ENCODE peak calls at places on chromosomes 11 and 22, in six cellular contexts. One of them, this sample, is unnamed.
A peak's percentile ranks its signal among the peaks of the same experiment; 100 is the strongest.

GRCh38 chr11:121611242-121611641 is 158.5 kb upstream of the SORL1-AS1 start:
- DNase-seq in endothelial cell: no peak
- DNase-seq in GM10248: no peak
- DNase-seq in CD8-positive, alpha-beta T cell: no peak
- DNase-seq in dorsolateral prefrontal cortex: no peak
- DNase-seq in transverse colon: no peak
- DNase-seq in this sample: no peak

GRCh38 chr11:126137146-126137545 is 74.3 kb downstream of the RPUSD4 start:
- DNase-seq in endothelial cell: no peak
- DNase-seq in GM10248: no peak
- DNase-seq in CD8-positive, alpha-beta T cell: no peak
- DNase-seq in dorsolateral prefrontal cortex: no peak
- DNase-seq in transverse colon: no peak
- DNase-seq in this sample: no peak

GRCh38 chr11:74559110-74559933 is 33.1 kb upstream of the POLD3 start:
- DNase-seq in endothelial cell: peak; percentile 16
- DNase-seq in GM10248: no peak
- DNase-seq in CD8-positive, alpha-beta T cell: no peak
- DNase-seq in dorsolateral prefrontal cortex: no peak
- DNase-seq in transverse colon: no peak
- DNase-seq in this sample: no peak

GRCh38 chr11:27795955-27796861 is 96.0 kb upstream of the BDNF start:
- DNase-seq in endothelial cell: no peak
- DNase-seq in GM10248: no peak
- DNase-seq in CD8-positive, alpha-beta T cell: no peak
- DNase-seq in dorsolateral prefrontal cortex: no peak
- DNase-seq in transverse colon: peak; percentile 82
- DNase-seq in this sample: no peak

GRCh38 chr11:125624756-125625213 is at the start of gene CHEK1:
- DNase-seq in endothelial cell: no peak
- DNase-seq in GM10248: no peak
- DNase-seq in CD8-positive, alpha-beta T cell: no peak
- DNase-seq in dorsolateral prefrontal cortex: no peak
- DNase-seq in transverse colon: peak; percentile 10
- DNase-seq in this sample: no peak

GRCh38 chr11:67054851-67055523 is 1.7 kb upstream of the RHOD start:
- DNase-seq in endothelial cell: no peak
- DNase-seq in GM10248: no peak
- DNase-seq in CD8-positive, alpha-beta T cell: no peak
- DNase-seq in dorsolateral prefrontal cortex: no peak
- DNase-seq in transverse colon: peak; percentile 78
- DNase-seq in this sample: peak; percentile 67

GRCh38 chr11:3202305-3202704 is 16.3 kb downstream of the MRGPRG start:
- DNase-seq in endothelial cell: no peak
- DNase-seq in GM10248: no peak
- DNase-seq in CD8-positive, alpha-beta T cell: no peak
- DNase-seq in dorsolateral prefrontal cortex: peak; percentile 7
- DNase-seq in transverse colon: peak; percentile 5
- DNase-seq in this sample: no peak

GRCh38 chr11:78078218-78079167 is 1.2 kb downstream of the NDUFC2 start:
- DNase-seq in endothelial cell: no peak
- DNase-seq in GM10248: no peak
- DNase-seq in CD8-positive, alpha-beta T cell: no peak
- DNase-seq in dorsolateral prefrontal cortex: no peak
- DNase-seq in transverse colon: no peak
- DNase-seq in this sample: no peak

GRCh38 chr11:118607401-118608267 is at the start of gene PHLDB1:
- DNase-seq in endothelial cell: peak; percentile 62
- DNase-seq in GM10248: peak; percentile 58
- DNase-seq in CD8-positive, alpha-beta T cell: peak; percentile 49
- DNase-seq in dorsolateral prefrontal cortex: peak; percentile 75
- DNase-seq in transverse colon: peak; percentile 58
- DNase-seq in this sample: no peak

GRCh38 chr11:119181677-119182412 is 3.4 kb upstream of the NHERF4 start:
- DNase-seq in endothelial cell: no peak
- DNase-seq in GM10248: no peak
- DNase-seq in CD8-positive, alpha-beta T cell: no peak
- DNase-seq in dorsolateral prefrontal cortex: no peak
- DNase-seq in transverse colon: no peak
- DNase-seq in this sample: no peak

GRCh38 chr11:88292156-88292844 is 45.2 kb downstream of the CTSC start:
- DNase-seq in endothelial cell: no peak
- DNase-seq in GM10248: no peak
- DNase-seq in CD8-positive, alpha-beta T cell: no peak
- DNase-seq in dorsolateral prefrontal cortex: no peak
- DNase-seq in transverse colon: peak; percentile 58
- DNase-seq in this sample: no peak

GRCh38 chr22:18152519-18152918 is 2.5 kb downstream of the USP18 start:
- DNase-seq in endothelial cell: no peak
- DNase-seq in GM10248: peak; percentile 82
- DNase-seq in CD8-positive, alpha-beta T cell: peak; percentile 33
- DNase-seq in dorsolateral prefrontal cortex: no peak
- DNase-seq in transverse colon: no peak
- DNase-seq in this sample: no peak

GRCh38 chr11:118052581-118053206 is 24.2 kb upstream of the TMPRSS4 start:
- DNase-seq in endothelial cell: no peak
- DNase-seq in GM10248: no peak
- DNase-seq in CD8-positive, alpha-beta T cell: no peak
- DNase-seq in dorsolateral prefrontal cortex: no peak
- DNase-seq in transverse colon: peak; percentile 7
- DNase-seq in this sample: no peak

GRCh38 chr11:128573674-128574073 is 13.7 kb downstream of the ETS1 start:
- DNase-seq in endothelial cell: no peak
- DNase-seq in GM10248: no peak
- DNase-seq in CD8-positive, alpha-beta T cell: no peak
- DNase-seq in dorsolateral prefrontal cortex: no peak
- DNase-seq in transverse colon: no peak
- DNase-seq in this sample: no peak

GRCh38 chr11:81005595-81005994 is 1564.8 kb upstream of the TENM4 start:
- DNase-seq in endothelial cell: no peak
- DNase-seq in GM10248: no peak
- DNase-seq in CD8-positive, alpha-beta T cell: no peak
- DNase-seq in dorsolateral prefrontal cortex: no peak
- DNase-seq in transverse colon: no peak
- DNase-seq in this sample: no peak

GRCh38 chr11:68867067-68867466 is 25.4 kb upstream of the CPT1A start:
- DNase-seq in endothelial cell: no peak
- DNase-seq in GM10248: no peak
- DNase-seq in CD8-positive, alpha-beta T cell: no peak
- DNase-seq in dorsolateral prefrontal cortex: no peak
- DNase-seq in transverse colon: no peak
- DNase-seq in this sample: no peak

GRCh38 chr11:18243783-18244362 is 4.6 kb downstream of the SAA2 start:
- DNase-seq in endothelial cell: peak; percentile 66
- DNase-seq in GM10248: peak; percentile 54
- DNase-seq in CD8-positive, alpha-beta T cell: peak; percentile 53
- DNase-seq in dorsolateral prefrontal cortex: no peak
- DNase-seq in transverse colon: peak; percentile 70
- DNase-seq in this sample: no peak

GRCh38 chr22:40603088-40603605 is 33.4 kb downstream of the MRTFA start:
- DNase-seq in endothelial cell: no peak
- DNase-seq in GM10248: no peak
- DNase-seq in CD8-positive, alpha-beta T cell: no peak
- DNase-seq in dorsolateral prefrontal cortex: no peak
- DNase-seq in transverse colon: no peak
- DNase-seq in this sample: no peak

GRCh38 chr11:613369-613968 is 2.3 kb downstream of the IRF7 start:
- DNase-seq in endothelial cell: no peak
- DNase-seq in GM10248: peak; percentile 67
- DNase-seq in CD8-positive, alpha-beta T cell: peak; percentile 77
- DNase-seq in dorsolateral prefrontal cortex: no peak
- DNase-seq in transverse colon: peak; percentile 92
- DNase-seq in this sample: peak; percentile 32

GRCh38 chr11:88552377-88553029 is 215.0 kb upstream of the CTSC start:
- DNase-seq in endothelial cell: peak; percentile 64
- DNase-seq in GM10248: peak; percentile 38
- DNase-seq in CD8-positive, alpha-beta T cell: peak; percentile 43
- DNase-seq in dorsolateral prefrontal cortex: no peak
- DNase-seq in transverse colon: peak; percentile 42
- DNase-seq in this sample: no peak

GRCh38 chr11:8035225-8035846 is 45.7 kb upstream of the TUB start:
- DNase-seq in endothelial cell: no peak
- DNase-seq in GM10248: no peak
- DNase-seq in CD8-positive, alpha-beta T cell: no peak
- DNase-seq in dorsolateral prefrontal cortex: no peak
- DNase-seq in transverse colon: no peak
- DNase-seq in this sample: no peak

GRCh38 chr11:123173040-123173855 is 21.8 kb downstream of the CLMP start:
- DNase-seq in endothelial cell: no peak
- DNase-seq in GM10248: no peak
- DNase-seq in CD8-positive, alpha-beta T cell: no peak
- DNase-seq in dorsolateral prefrontal cortex: no peak
- DNase-seq in transverse colon: no peak
- DNase-seq in this sample: no peak

GRCh38 chr11:75782540-75783263 is 14.1 kb downstream of the DGAT2 start:
- DNase-seq in endothelial cell: no peak
- DNase-seq in GM10248: no peak
- DNase-seq in CD8-positive, alpha-beta T cell: no peak
- DNase-seq in dorsolateral prefrontal cortex: no peak
- DNase-seq in transverse colon: no peak
- DNase-seq in this sample: no peak

GRCh38 chr22:46466255-46466676 is 71.2 kb downstream of the CELSR1 start:
- DNase-seq in endothelial cell: no peak
- DNase-seq in GM10248: no peak
- DNase-seq in CD8-positive, alpha-beta T cell: no peak
- DNase-seq in dorsolateral prefrontal cortex: no peak
- DNase-seq in transverse colon: no peak
- DNase-seq in this sample: no peak

GRCh38 chr22:41576877-41577276 is 12.8 kb downstream of the PMM1 start:
- DNase-seq in endothelial cell: peak; percentile 74
- DNase-seq in GM10248: peak; percentile 65
- DNase-seq in CD8-positive, alpha-beta T cell: peak; percentile 23
- DNase-seq in dorsolateral prefrontal cortex: no peak
- DNase-seq in transverse colon: peak; percentile 21
- DNase-seq in this sample: peak; percentile 39

GRCh38 chr22:27804683-27805297 is 3.2 kb upstream of the MN1 start:
- DNase-seq in endothelial cell: peak; percentile 78
- DNase-seq in GM10248: peak; percentile 75
- DNase-seq in CD8-positive, alpha-beta T cell: peak; percentile 49
- DNase-seq in dorsolateral prefrontal cortex: peak; percentile 63
- DNase-seq in transverse colon: peak; percentile 62
- DNase-seq in this sample: no peak

GRCh38 chr11:130181295-130182272 is 22.0 kb downstream of the ST14 start:
- DNase-seq in endothelial cell: no peak
- DNase-seq in GM10248: peak; percentile 51
- DNase-seq in CD8-positive, alpha-beta T cell: no peak
- DNase-seq in dorsolateral prefrontal cortex: no peak
- DNase-seq in transverse colon: peak; percentile 84
- DNase-seq in this sample: no peak
- TF ChIP-seq CTCF in endothelial cell: no peak
- TF ChIP-seq CTCF in GM10248: no peak
- TF ChIP-seq CTCF in CD8-positive, alpha-beta T cell: no peak
- TF ChIP-seq CTCF in dorsolateral prefrontal cortex: no peak
- TF ChIP-seq CTCF in transverse colon: no peak
- TF ChIP-seq CTCF in this sample: no peak

GRCh38 chr22:24101966-24102365 is 79.3 kb upstream of the SUSD2 start:
- DNase-seq in endothelial cell: no peak
- DNase-seq in GM10248: no peak
- DNase-seq in CD8-positive, alpha-beta T cell: no peak
- DNase-seq in dorsolateral prefrontal cortex: peak; percentile 8
- DNase-seq in transverse colon: no peak
- DNase-seq in this sample: no peak
- TF ChIP-seq CTCF in endothelial cell: no peak
- TF ChIP-seq CTCF in GM10248: no peak
- TF ChIP-seq CTCF in CD8-positive, alpha-beta T cell: no peak
- TF ChIP-seq CTCF in dorsolateral prefrontal cortex: no peak
- TF ChIP-seq CTCF in transverse colon: no peak
- TF ChIP-seq CTCF in this sample: no peak

GRCh38 chr11:106152013-106152412 is 74.6 kb downstream of the AASDHPPT start:
- DNase-seq in endothelial cell: no peak
- DNase-seq in GM10248: no peak
- DNase-seq in CD8-positive, alpha-beta T cell: no peak
- DNase-seq in dorsolateral prefrontal cortex: no peak
- DNase-seq in transverse colon: no peak
- DNase-seq in this sample: no peak
- TF ChIP-seq CTCF in endothelial cell: no peak
- TF ChIP-seq CTCF in GM10248: no peak
- TF ChIP-seq CTCF in CD8-positive, alpha-beta T cell: no peak
- TF ChIP-seq CTCF in dorsolateral prefrontal cortex: no peak
- TF ChIP-seq CTCF in transverse colon: no peak
- TF ChIP-seq CTCF in this sample: peak; percentile 19

GRCh38 chr11:71949034-71949433 is 20.2 kb downstream of the RNF121 start:
- DNase-seq in endothelial cell: no peak
- DNase-seq in GM10248: no peak
- DNase-seq in CD8-positive, alpha-beta T cell: no peak
- DNase-seq in dorsolateral prefrontal cortex: no peak
- DNase-seq in transverse colon: no peak
- DNase-seq in this sample: no peak
- TF ChIP-seq CTCF in endothelial cell: no peak
- TF ChIP-seq CTCF in GM10248: no peak
- TF ChIP-seq CTCF in CD8-positive, alpha-beta T cell: no peak
- TF ChIP-seq CTCF in dorsolateral prefrontal cortex: no peak
- TF ChIP-seq CTCF in transverse colon: no peak
- TF ChIP-seq CTCF in this sample: no peak

DNA sequence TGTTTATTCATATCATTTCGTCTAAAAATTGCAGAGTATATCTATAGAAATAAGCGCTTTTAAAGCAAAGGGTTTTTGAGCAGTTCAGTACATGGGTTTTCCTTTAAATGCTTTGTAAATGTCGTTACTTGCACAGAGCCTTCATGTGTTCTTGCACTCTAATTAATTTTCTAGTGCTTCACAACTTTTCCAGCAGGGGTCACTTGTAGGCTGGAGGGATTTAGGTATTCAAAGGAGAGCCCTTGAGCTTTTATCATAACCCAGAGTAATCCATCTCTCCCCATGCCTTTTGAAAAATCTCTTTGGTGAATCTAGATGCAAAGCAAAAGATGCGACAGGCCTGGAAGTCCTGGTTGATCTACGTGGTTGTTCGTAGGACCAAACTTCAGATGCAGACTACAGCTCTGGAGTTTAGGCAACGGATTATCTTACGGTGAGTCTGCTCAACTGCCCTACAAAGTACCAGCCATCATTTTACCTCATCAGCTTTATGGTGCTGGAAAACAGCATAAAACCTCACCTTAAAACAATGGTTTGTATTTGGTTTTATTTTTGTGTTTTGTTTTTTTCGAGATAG is 60.4 kb downstream of the SFI1 start:
- DNase-seq in endothelial cell: peak; percentile 16
- DNase-seq in GM10248: no peak
- DNase-seq in CD8-positive, alpha-beta T cell: no peak
- DNase-seq in dorsolateral prefrontal cortex: no peak
- DNase-seq in transverse colon: no peak
- DNase-seq in this sample: no peak
- TF ChIP-seq CTCF in endothelial cell: peak; percentile 59
- TF ChIP-seq CTCF in GM10248: peak; percentile 23
- TF ChIP-seq CTCF in CD8-positive, alpha-beta T cell: no peak
- TF ChIP-seq CTCF in dorsolateral prefrontal cortex: peak; percentile 55
- TF ChIP-seq CTCF in transverse colon: peak; percentile 39
- TF ChIP-seq CTCF in this sample: peak; percentile 67

DNA sequence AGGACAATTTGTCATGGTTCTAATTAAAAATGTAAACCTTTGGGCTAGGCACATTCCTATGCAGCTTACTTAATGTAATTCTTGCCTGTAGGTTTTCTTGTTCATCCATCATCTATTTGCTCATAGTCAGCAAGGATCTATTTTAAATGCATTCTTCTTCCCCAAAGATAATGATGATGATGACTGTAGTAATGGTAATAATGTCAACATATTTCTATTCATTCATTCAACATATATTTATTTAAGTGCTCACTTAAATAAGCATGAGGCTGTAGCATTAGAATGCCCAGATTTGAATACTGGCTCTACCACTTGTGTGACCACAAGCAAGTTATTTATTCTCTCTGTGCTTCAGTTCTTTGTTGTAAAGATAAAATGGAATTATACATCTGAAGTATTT is 169.6 kb upstream of the SYN3 start:
- DNase-seq in endothelial cell: no peak
- DNase-seq in GM10248: no peak
- DNase-seq in CD8-positive, alpha-beta T cell: no peak
- DNase-seq in dorsolateral prefrontal cortex: no peak
- DNase-seq in transverse colon: no peak
- DNase-seq in this sample: no peak
- TF ChIP-seq CTCF in endothelial cell: no peak
- TF ChIP-seq CTCF in GM10248: no peak
- TF ChIP-seq CTCF in CD8-positive, alpha-beta T cell: no peak
- TF ChIP-seq CTCF in dorsolateral prefrontal cortex: no peak
- TF ChIP-seq CTCF in transverse colon: no peak
- TF ChIP-seq CTCF in this sample: no peak